ENCODE peak calls at places on chromosomes 13 and 19, in seven cellular contexts. K is IMR-90, F is hepatocyte, M is transverse colon, R is Peyer's patch, X is mucosa of descending colon, L is uterus. U is an unnamed sample. For H3K4me1 and H3K9me3, the result is how much of the 10 kb centered on the place peaks cover.

GRCh38 chr13:24251525-24251924 is 57.9 kb upstream of the C1QTNF9 start:
- DNase-seq in F (no peak), X (peak), L (no peak), K (no peak), M (peak), R (peak), U (no peak)

GRCh38 chr19:18292460-18292809 is 11.0 kb upstream of the JUND start:
- DNase-seq in L (no peak), M (no peak), K (no peak), R (no peak), X (no peak), F (no peak), U (no peak)

GRCh38 chr19:11125994-11126685 is 29.4 kb downstream of the SPC24 start:
- DNase-seq in M (peak), K (peak), F (peak), X (peak), R (peak), L (peak), U (peak)

GRCh38 chr13:28204690-28205443 is 66.5 kb downstream of the PAN3 start:
- DNase-seq in L (no peak), X (no peak), F (no peak), K (no peak), M (no peak), R (no peak), U (no peak)

GRCh38 chr13:105642511-105642958 is 892.9 kb downstream of the EFNB2 start:
- DNase-seq in M (no peak), K (peak), R (no peak), F (no peak), L (no peak), X (no peak), U (no peak)

GRCh38 chr19:18060472-18060871 is 26.3 kb downstream of the IL12RB1 start:
- DNase-seq in F (no peak), X (no peak), R (no peak), L (no peak), M (no peak), K (no peak), U (no peak)

GRCh38 chr13:27927444-27928352 is 7.9 kb downstream of the PDX1 start:
- DNase-seq in K (no peak), L (no peak), F (no peak), R (no peak), X (no peak), M (no peak), U (no peak)

GRCh38 chr13:111115841-111116500 is 861 bp downstream of the ARHGEF7 start:
- DNase-seq in X (no peak), M (peak), R (no peak), F (peak), L (peak), K (peak), U (no peak)

GRCh38 chr13:20713751-20714150 is 10.3 kb downstream of the IL17D start:
- DNase-seq in K (peak), X (no peak), F (no peak), L (no peak), M (no peak), R (no peak), U (no peak)

GRCh38 chr13:44932171-44932849 is 57.0 kb downstream of the NUFIP1 start:
- DNase-seq in F (no peak), R (no peak), M (no peak), K (peak), X (no peak), L (no peak), U (no peak)

GRCh38 chr19:7961930-7962626 is 18.6 kb upstream of the TIMM44 start:
- DNase-seq in X (no peak), K (no peak), R (no peak), M (no peak), L (no peak), F (no peak), U (no peak)

GRCh38 chr19:38731654-38732301 is 12.5 kb downstream of the CAPN12 start:
- DNase-seq in X (peak), L (no peak), F (no peak), M (peak), K (no peak), R (peak), U (peak)

GRCh38 chr19:677201-677600 is 1.0 kb downstream of the FSTL3 start:
- DNase-seq in L (peak), M (peak), R (peak), F (peak), K (peak), X (peak), U (peak)

GRCh38 chr13:37648604-37649003 is 50.0 kb upstream of the POSTN start:
- DNase-seq in M (no peak), X (no peak), F (no peak), K (peak), R (no peak), L (no peak), U (no peak)

GRCh38 chr13:51729853-51730553 is 74.0 kb downstream of the DHRS12 start:
- DNase-seq in K (peak), F (peak), M (peak), R (no peak), X (no peak), L (peak), U (no peak)

GRCh38 chr19:10805075-10805757 is 30.8 kb downstream of the TMED1 start:
- DNase-seq in F (no peak), R (no peak), X (no peak), M (no peak), K (no peak), L (no peak), U (peak)

GRCh38 chr19:6357995-6358394 is 3.3 kb upstream of the CLPP start:
- DNase-seq in X (no peak), K (no peak), L (no peak), R (no peak), F (no peak), M (no peak), U (no peak)

GRCh38 chr19:16893686-16893990 is 4.8 kb downstream of the F2RL3 start:
- DNase-seq in L (no peak), F (no peak), R (peak), X (no peak), M (peak), K (no peak), U (no peak)

GRCh38 chr13:64817721-64818120 is 2412.4 kb downstream of the PCDH9 start:
- DNase-seq in R (no peak), K (peak), F (no peak), M (no peak), X (no peak), L (no peak), U (no peak)

GRCh38 chr19:38920529-38921419 is 8.8 kb upstream of the CCER2 start:
- DNase-seq in F (no peak), K (no peak), X (no peak), M (no peak), R (no peak), L (no peak), U (no peak)

GRCh38 chr19:4060621-4061177 is 6.0 kb downstream of the ZBTB7A start:
- DNase-seq in K (no peak), X (peak), M (peak), F (peak), L (no peak), R (no peak), U (peak)

GRCh38 chr19:4058696-4059492 is 7.8 kb downstream of the ZBTB7A start:
- DNase-seq in F (no peak), K (no peak), X (peak), M (peak), L (no peak), R (no peak), U (peak)

GRCh38 chr19:4059931-4060620 is 6.6 kb downstream of the ZBTB7A start:
- DNase-seq in X (peak), F (peak), K (no peak), M (peak), L (peak), R (peak), U (peak)

GRCh38 chr19:4059493-4059880 is 7.2 kb downstream of the ZBTB7A start:
- DNase-seq in L (no peak), R (peak), K (no peak), X (peak), F (peak), M (peak), U (no peak)

GRCh38 chr19:4057913-4058695 is 8.6 kb downstream of the ZBTB7A start:
- DNase-seq in M (peak), X (peak), R (peak), L (peak), F (peak), K (peak), U (peak)
- H3K4me1 ChIP-seq in M (half or more), X (half or more), R (under half), L (under half), F (half or more), K (under half), U (half or more)

GRCh38 chr19:9329999-9330398 is 6.0 kb downstream of the ZNF559 start:
- DNase-seq in X (no peak), K (no peak), M (no peak), F (no peak), L (no peak), R (no peak), U (no peak)
- H3K9me3 ChIP-seq in X (half or more), K (under half), M (half or more), F (half or more), L (under half), R (under half), U (half or more)

DNA sequence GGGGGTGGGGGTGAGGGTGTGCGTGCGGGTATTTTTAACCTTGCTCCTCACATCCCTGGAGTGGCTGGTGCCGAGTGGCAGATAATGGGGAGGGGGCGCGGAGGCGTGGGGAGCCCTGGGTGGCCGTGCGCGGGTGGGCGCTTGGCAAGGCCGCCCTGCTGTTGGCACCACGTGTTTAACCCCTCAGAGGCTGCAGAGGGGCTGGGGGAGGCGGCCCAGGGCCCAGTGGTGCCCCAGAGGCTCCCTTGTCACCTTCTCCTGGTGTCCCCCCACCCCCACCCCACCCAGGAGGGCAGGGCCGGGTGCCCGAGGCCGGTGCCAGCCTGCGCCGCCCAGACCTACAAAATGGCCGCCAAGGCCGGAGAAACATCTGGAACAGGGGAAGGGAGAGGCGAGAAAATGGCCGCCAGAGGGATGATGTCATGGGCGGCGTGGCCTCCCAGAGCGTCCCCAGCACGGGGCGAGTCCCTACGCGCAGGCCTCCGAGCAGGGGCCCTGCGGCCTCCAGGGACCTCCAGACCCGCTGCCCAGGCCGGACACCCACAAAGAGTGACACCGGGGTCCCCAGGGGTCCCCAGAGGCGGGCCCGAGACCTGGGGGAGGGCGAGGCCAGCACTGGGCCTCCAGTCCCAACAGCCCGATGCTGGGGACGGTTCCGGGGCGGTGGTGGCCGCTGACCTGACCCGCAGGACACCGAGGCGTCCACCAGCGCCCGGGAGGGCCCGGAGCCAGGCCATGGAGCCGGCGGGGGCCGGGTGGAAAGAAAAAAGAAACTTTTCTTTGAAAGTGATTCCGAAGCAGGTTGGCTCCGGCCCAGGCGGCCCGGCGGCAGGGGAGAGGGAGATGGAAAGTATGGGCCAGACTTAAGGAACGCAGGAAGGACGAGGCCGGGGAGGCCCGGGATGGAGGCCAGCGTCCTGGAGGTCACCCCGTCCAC is 38.2 kb downstream of the NFIC start:
- DNase-seq in L (peak), R (peak), F (peak), M (peak), K (peak), X (peak), U (peak)
- H3K4me1 ChIP-seq in L (under half), R (under half), F (under half), M (under half), K (under half), X (under half), U (half or more)

GRCh38 chr19:42487798-42488178 is 40.5 kb downstream of the CEACAM1 start:
- DNase-seq in F (no peak), K (no peak), R (no peak), M (no peak), X (no peak), L (no peak), U (no peak)
- H3K9me3 ChIP-seq in F (under half), K (under half), R (under half), M (under half), X (under half), L (under half), U (under half)

DNA sequence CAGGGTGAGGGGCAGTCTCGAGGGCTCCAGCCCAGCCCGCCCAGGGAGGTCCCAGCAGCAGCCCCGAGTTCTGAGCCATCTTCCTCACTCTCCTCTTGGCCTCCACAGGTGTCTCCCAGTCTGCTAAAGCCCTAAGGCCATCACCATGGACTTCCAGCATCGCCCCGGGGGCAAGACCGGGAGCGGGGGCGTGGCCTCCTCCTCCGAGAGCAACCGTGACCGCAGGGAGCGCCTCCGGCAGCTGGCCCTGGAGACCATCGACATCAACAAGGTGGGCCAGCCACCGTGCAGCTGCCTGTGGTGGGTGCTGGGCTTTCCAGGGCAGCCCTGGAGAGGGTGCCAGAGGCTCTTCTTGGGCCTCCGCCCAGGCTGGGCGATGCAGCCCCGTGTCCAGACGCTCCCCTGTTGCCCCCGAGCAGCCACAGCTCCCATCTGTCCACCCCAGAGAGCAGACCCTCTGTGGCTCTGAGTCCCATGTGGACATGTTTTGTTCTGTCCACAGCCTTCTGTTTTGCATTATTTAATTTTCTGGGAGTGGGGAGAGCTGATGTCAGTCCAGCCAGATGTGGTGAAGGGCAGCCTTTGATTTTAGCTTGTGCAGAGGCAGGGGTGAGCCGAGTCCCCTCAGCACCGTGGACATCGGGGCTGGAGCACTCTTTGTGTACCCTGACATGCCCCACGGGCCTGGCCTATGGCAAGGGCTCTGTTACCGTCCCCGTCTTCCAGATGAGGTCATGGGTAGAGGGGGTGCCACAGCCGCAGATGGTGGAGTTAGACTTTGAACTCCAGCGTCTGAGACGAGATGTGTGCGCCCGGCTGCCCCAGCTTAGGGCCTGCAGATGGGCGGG is 5.6 kb upstream of the AMH start:
- DNase-seq in M (peak), X (no peak), K (no peak), L (no peak), F (peak), R (peak), U (no peak)
- H3K4me1 ChIP-seq in M (under half), X (under half), K (under half), L (under half), F (half or more), R (under half), U (half or more)

U was measured in lower lobe of right lung.